ENCODE peak calls at places on chromosomes 3 and 15, in four cellular contexts. M is ovary, S is esophagus squamous epithelium, K is uterus. F is an unnamed sample.
A peak's percentile ranks its signal among the peaks of the same experiment; 100 is the strongest.

GRCh38 chr3:177318559-177318958 is 121.3 kb upstream of the TBL1XR1 start:
- DNase-seq in S (no peak), M (no peak), K (no peak), F (no peak)

GRCh38 chr3:52333869-52334557 is 17.9 kb downstream of the DNAH1 start:
- DNase-seq in M (no peak), K (no peak), S (no peak), F (no peak)

GRCh38 chr3:50652709-50653108 is 22.0 kb upstream of the DOCK3 start:
- DNase-seq in S (no peak), M (no peak), K (no peak), F (no peak)

GRCh38 chr3:150084128-150084527 is 113.4 kb upstream of the PFN2 start:
- DNase-seq in S (no peak), M (no peak), K (no peak), F (no peak)

GRCh38 chr15:75031773-75032302 is 8.4 kb downstream of the PPCDC start:
- DNase-seq in S (no peak), K (no peak), M (no peak), F (no peak)

GRCh38 chr3:150348500-150348899 is 59.6 kb upstream of the TSC22D2 start:
- DNase-seq in K (no peak), M (no peak), S (no peak), F (peak; percentile 87)

GRCh38 chr3:122635789-122636188 is 44.9 kb upstream of the PARP14 start:
- DNase-seq in K (no peak), S (no peak), M (no peak), F (no peak)

GRCh38 chr15:44034334-44034733 is 160.7 kb downstream of the FRMD5 start:
- DNase-seq in M (no peak), K (no peak), S (no peak), F (no peak)

GRCh38 chr3:53193466-53194217 is 32.6 kb downstream of the PRKCD start:
- DNase-seq in M (peak; percentile 48), K (peak; percentile 27), S (no peak), F (no peak)

GRCh38 chr3:46080124-46080991 is 53.1 kb upstream of the XCR1 start:
- DNase-seq in S (no peak), M (no peak), K (no peak), F (no peak)

GRCh38 chr3:114569186-114569585 is 275.4 kb downstream of the TIGIT start:
- DNase-seq in S (no peak), K (no peak), M (no peak), F (no peak)

GRCh38 chr3:137869022-137869421 is 104.9 kb downstream of the SOX14 start:
- DNase-seq in K (no peak), S (no peak), M (no peak), F (no peak)

GRCh38 chr3:52047295-52047960 is 8.9 kb downstream of the DUSP7 start:
- DNase-seq in M (no peak), S (no peak), K (no peak), F (no peak)

GRCh38 chr15:77481670-77482069 is 61.0 kb downstream of the HMG20A start:
- DNase-seq in S (no peak), M (no peak), K (no peak), F (no peak)

GRCh38 chr3:85535517-85535916 is 576.7 kb downstream of the CADM2 start:
- DNase-seq in S (no peak), M (no peak), K (no peak), F (no peak)

GRCh38 chr3:101281616-101282015 is 38.8 kb downstream of the IMPG2 start:
- DNase-seq in S (no peak), M (no peak), K (no peak), F (no peak)

GRCh38 chr15:24957691-24958090 is 2.9 kb downstream of the SNRPN start:
- DNase-seq in K (no peak), S (no peak), M (no peak), F (no peak)

DNA sequence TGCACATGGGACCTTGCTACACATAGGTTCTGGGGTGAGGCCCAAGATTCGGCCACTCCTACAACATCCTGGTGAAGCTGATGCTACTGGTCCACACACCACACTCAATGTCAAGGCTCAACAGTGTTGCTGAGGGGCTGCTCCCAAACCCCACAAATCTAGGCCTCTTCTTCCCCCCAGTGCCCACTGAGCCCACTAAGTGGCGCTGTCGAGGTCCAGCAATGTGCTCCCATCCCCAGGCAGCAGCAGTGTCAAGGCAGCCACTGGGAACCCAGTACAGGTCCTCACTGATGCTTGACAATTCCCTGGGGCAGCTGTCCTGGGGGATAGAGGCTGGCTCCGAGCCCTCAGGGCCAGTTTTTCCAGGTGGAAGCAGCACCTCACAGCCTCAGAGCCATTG is 21.5 kb downstream of the SCN5A start:
- DNase-seq in S (no peak), M (no peak), K (no peak), F (no peak)
- TF ChIP-seq CTCF in S (no peak), M (no peak), K (no peak), F (no peak)

GRCh38 chr15:85168642-85169173 is 187.1 kb downstream of the PDE8A start:
- DNase-seq in M (no peak), K (no peak), S (no peak), F (no peak)
- TF ChIP-seq POLR2A in M (no peak), K (no peak), S (no peak), F (no peak)

DNA sequence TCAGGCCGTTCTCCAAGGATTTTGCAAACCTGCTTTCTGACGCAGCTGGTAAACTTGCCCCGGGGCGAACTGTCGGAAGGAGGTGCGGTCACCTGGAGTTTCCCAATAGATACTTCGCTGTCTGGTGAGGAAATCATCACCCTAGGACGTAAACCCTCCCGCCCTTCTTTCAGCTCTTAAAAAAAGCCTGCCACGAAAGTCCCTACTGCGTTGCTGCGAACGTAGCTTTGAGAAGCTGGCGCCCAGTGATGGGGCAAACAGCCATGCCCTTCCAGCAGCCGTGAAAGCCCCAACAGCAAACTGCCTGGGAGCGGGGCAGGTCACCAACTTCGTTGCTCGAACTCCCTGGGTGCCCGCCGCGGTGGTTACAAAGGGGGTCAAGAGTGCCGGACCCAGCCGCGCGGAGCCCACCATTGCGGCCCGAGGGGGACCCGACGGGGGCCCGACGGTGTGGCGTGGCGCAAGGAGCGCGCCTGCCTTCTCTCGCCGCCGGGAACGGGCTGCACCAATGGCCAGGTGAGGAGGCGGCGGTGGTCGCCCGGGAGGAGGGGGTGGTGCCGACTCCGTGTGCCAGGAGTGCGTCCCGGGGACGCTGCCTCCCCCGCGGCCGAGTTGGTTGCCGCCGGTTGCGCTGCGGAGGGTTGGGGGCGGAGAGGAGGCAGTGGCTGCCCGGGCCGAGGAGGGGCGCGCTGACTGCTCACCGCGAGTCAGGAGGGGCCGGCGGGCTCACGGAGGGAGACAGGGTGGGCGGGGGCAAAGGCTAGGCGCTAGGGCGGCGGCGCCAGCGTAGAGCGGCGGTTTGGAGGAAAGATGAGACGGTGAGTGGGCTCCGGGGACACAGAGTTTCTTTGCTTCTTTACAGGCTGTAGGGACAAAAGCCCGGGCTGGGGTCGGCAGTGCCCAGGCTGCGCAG is at the start of gene PHLDB2:
- DNase-seq in M (peak; percentile 75), K (peak; percentile 79), S (no peak), F (peak; percentile 95)
- TF ChIP-seq CTCF in M (no peak), K (peak; percentile 15), S (no peak), F (no peak)

DNA sequence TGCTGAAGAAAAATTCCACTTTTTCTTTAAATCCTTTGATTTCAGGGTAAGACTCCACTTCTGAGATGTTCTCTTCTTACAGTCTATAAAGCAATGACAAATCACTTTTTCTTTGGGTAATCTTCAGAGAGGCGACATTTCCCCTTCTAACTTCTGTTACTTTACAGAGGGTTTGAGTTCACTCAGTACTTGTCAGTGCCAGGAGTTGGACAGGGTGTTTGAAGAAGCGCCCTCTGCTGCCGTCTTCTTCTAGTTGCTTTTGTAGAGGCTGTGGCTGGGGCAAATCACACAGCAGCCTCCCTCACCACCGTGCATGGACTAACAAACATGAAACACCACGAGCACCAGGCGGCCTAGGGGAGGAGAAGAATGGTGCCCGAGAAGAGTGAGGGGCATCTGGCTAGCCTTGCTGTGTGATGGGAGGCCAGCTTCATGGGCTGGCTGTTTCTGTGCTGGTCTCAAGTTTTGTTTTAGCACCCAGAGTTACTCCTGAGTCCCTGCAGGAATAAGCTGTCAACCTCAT is at the start of gene CD80:
- DNase-seq in S (peak; percentile 30), K (no peak), M (no peak), F (peak; percentile 29)
- TF ChIP-seq POLR2A in S (no peak), K (no peak), M (no peak), F (no peak)

GRCh38 chr15:49460411-49460941 is 37.4 kb downstream of the FGF7 start:
- DNase-seq in K (no peak), S (no peak), M (no peak), F (no peak)
- TF ChIP-seq CTCF in K (no peak), S (no peak), M (no peak), F (no peak)

DNA sequence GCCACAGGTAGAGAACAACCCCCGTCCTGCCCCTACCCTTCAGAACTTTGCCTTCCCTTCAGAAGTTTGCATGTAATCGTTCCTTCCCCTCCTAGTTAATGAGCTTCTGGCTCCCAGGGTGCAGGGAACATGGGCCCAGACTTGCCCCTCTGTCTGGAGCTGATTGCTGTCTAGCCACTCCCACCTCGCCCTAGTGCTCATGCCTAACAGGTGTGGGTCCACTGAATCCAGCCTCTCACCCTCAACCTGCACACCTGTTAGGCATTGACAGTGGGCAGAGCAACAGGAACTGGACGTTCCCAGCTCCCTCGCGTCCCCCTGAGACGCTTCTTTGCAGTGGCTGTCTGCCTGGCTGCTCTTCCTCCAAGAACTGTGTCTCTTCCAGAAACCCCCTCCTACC is 40.2 kb downstream of the WNT5A start:
- DNase-seq in S (no peak), K (no peak), M (no peak), F (no peak)
- TF ChIP-seq POLR2A in S (no peak), K (no peak), M (no peak), F (no peak)

DNA sequence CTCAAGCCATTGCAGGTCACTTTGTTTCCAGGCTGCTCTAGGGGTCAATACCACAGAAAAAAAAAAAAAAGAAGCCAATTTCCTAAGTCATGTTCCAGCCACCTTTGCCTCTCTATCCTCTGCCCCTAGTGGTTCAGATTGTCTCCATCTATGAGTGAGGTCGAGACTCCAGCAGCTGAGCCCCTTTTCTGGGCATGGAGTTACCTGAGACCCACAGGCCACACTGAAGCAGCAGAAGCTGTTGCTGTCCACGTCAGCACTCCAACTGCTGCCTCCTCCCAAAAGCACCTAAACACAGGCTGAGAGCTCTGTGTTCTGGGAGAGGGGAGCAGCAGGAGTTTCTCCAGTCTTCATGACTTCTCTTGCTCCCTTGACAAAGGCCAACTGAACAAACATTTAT is 355.7 kb downstream of the RSL24D1 start:
- DNase-seq in K (no peak), M (no peak), S (no peak), F (no peak)
- TF ChIP-seq CTCF in K (no peak), M (no peak), S (no peak), F (no peak)

DNA sequence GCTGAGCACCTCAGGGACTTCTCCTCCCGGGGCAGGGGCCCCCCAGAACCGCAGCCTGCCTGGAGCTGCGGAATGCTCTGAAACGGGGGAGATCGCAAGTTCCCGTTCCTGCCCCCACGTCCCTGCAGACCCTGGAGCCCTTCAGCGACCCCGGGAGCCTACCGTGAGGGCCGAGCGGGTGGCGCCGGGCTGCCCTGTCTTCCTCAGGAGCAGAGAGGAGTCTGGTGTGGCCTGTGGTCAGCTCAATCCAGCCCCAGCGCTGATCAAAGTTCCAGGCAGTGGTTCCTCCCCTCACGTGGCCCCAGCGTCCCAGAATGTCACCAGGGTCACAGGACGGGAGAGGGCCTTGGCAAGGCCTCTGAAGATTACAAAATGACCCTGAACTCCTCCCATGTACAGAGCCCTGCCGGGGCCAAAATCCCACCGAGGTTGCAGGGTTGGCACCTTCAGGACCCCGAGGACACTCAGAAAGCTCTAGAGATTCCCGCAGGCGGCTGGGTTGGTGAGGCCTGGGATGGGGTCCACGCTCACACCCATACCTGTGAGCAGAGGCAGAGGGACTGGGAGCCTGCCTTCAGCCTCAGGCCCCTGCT is at the start of gene CPN2:
- DNase-seq in M (no peak), K (no peak), S (no peak), F (no peak)
- TF ChIP-seq POLR2A in M (no peak), K (no peak), S (no peak), F (no peak)

GRCh38 chr3:68560728-68561127 is 371.6 kb downstream of the TAFA4 start:
- DNase-seq in M (no peak), S (no peak), K (no peak), F (no peak)
- TF ChIP-seq CTCF in M (no peak), S (no peak), K (no peak), F (no peak)